ENCODE peak calls at places on chromosome X, in four cellular contexts. S is transverse colon, R is testis, X is vagina. V is an unnamed sample.

GRCh38 chrX:12245650-12246645 is 107.7 kb downstream of the FRMPD4 start:
- DNase-seq in R (no peak), S (no peak), X (no peak), V (no peak)

GRCh38 chrX:63349307-63349706 is 1.8 kb downstream of the SPIN4 start:
- DNase-seq in R (no peak), S (no peak), X (no peak), V (no peak)

GRCh38 chrX:9538544-9539045 is 73.7 kb downstream of the TBL1X start:
- DNase-seq in S (peak), R (peak), X (no peak), V (no peak)

GRCh38 chrX:103254921-103255455 is at the start of gene TCEAL8:
- DNase-seq in S (peak), X (no peak), R (peak), V (peak)

GRCh38 chrX:110853610-110854009 is 58.0 kb upstream of the CHRDL1 start:
- DNase-seq in X (no peak), R (peak), S (no peak), V (peak)

GRCh38 chrX:115894087-115894486 is 276.5 kb upstream of the AGTR2 start:
- DNase-seq in X (no peak), R (no peak), S (peak), V (peak)

GRCh38 chrX:4932790-4933189 is 1219.3 kb upstream of the PRKX start:
- DNase-seq in R (no peak), X (no peak), S (no peak), V (no peak)

GRCh38 chrX:115318139-115318538 is 28.6 kb downstream of the LUZP4 start:
- DNase-seq in X (no peak), R (no peak), S (no peak), V (no peak)

GRCh38 chrX:17617794-17618193 is 119.5 kb upstream of the SCML1 start:
- DNase-seq in X (no peak), R (no peak), S (no peak), V (no peak)

GRCh38 chrX:103549920-103550319 is 30.6 kb upstream of the RAB40A start:
- DNase-seq in X (no peak), S (no peak), R (no peak), V (no peak)

GRCh38 chrX:11666180-11666579 is 460 bp upstream of the ARHGAP6 start:
- DNase-seq in S (no peak), R (no peak), X (no peak), V (no peak)

GRCh38 chrX:119853449-119853848 is 686 bp upstream of the UPF3B start:
- DNase-seq in X (no peak), S (peak), R (peak), V (peak)

GRCh38 chrX:73289039-73289438 is 74.4 kb upstream of the NAP1L2 start:
- DNase-seq in S (no peak), X (no peak), R (no peak), V (no peak)

GRCh38 chrX:10722804-10723364 is 102.5 kb upstream of the MID1 start:
- DNase-seq in S (peak), X (no peak), R (peak), V (peak)

GRCh38 chrX:57447856-57448255 is 144.0 kb upstream of the ZXDB start:
- DNase-seq in X (no peak), S (no peak), R (no peak), V (no peak)

GRCh38 chrX:70504772-70505450 is 60.3 kb downstream of the DLG3 start:
- DNase-seq in X (no peak), S (no peak), R (no peak), V (no peak)

GRCh38 chrX:47690175-47690574 is 31.2 kb upstream of the UXT start:
- DNase-seq in R (no peak), X (no peak), S (no peak), V (no peak)

GRCh38 chrX:153724252-153725038 is at the start of the genes ABCD1 and BCAP31:
- DNase-seq in X (no peak), S (peak), R (peak), V (peak)
- TF ChIP-seq POLR2A in X (peak), S (peak), R (peak), V (peak)

GRCh38 chrX:39613997-39614679 is 483.6 kb downstream of the BCOR start:
- DNase-seq in X (no peak), R (no peak), S (peak), V (no peak)

GRCh38 chrX:39614680-39614998 is 483.1 kb downstream of the BCOR start:
- DNase-seq in S (no peak), R (no peak), X (no peak), V (no peak)

GRCh38 chrX:39611468-39611867 is 486.3 kb downstream of the BCOR start:
- DNase-seq in X (no peak), S (no peak), R (no peak), V (no peak)

GRCh38 chrX:39616098-39616729 is 481.5 kb downstream of the BCOR start:
- DNase-seq in R (no peak), X (no peak), S (no peak), V (no peak)

GRCh38 chrX:39613508-39613921 is 484.2 kb downstream of the BCOR start:
- DNase-seq in S (peak), X (no peak), R (no peak), V (peak)
- H3K4me3 ChIP-seq in S (no peak), X (peak), R (no peak), V (no peak)

DNA sequence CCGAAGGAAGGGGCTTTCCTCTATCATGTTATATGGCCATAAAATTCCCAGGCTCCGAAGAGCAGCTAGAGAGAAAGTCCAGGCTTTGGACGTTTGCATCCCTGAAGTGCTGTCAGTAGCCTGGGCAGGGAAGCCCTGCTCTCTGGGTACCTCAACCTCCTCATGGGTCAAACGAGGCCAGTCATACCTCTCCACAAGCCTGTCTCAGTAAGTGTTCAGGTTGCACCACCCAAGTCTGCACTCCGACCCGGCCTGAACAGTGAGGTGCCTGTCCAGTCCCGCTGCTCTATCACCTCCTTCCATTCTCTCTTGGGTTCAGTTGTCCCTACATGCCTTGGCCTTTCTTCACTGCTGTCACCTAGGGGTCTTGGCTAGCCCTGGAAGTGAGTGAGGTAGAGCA is 78.9 kb downstream of the STARD8 start:
- DNase-seq in S (no peak), R (no peak), X (no peak), V (no peak)
- TF ChIP-seq POLR2A in S (no peak), R (no peak), X (no peak), V (no peak)

GRCh38 chrX:45200741-45201234 is at the start of gene DIPK2B:
- DNase-seq in S (no peak), R (no peak), X (no peak), V (peak)
- H3K4me3 ChIP-seq in S (no peak), R (no peak), X (no peak), V (no peak)

GRCh38 chrX:106802388-106803275 is at the start of gene TBC1D8B:
- DNase-seq in R (peak), S (peak), X (no peak), V (peak)
- TF ChIP-seq POLR2A in R (peak), S (peak), X (peak), V (peak)

V was measured in thyroid gland.